ENCODE peak calls at places on chromosomes 3 and 15, in four cellular contexts. G, T, K and E are unnamed samples.

GRCh38 chr15:75861750-75862402 is 18.6 kb downstream of the UBE2Q2 start:
- DNase-seq in G (no peak), T (peak), K (no peak), E (no peak)

GRCh38 chr15:69593981-69594966 is 141.7 kb downstream of the RPLP1 start:
- DNase-seq in G (peak), T (peak), K (no peak), E (peak)

GRCh38 chr3:171979081-171979480 is 60.3 kb upstream of the FNDC3B start:
- DNase-seq in G (no peak), T (no peak), K (no peak), E (no peak)

GRCh38 chr3:178454714-178455113 is 81.5 kb upstream of the KCNMB2 start:
- DNase-seq in G (peak), T (peak), K (no peak), E (peak)

GRCh38 chr15:77575203-77575934 is 57.3 kb downstream of the LINGO1 start:
- DNase-seq in G (no peak), T (no peak), K (no peak), E (no peak)

GRCh38 chr15:79779739-79780138 is 117.1 kb downstream of the MTHFS start:
- DNase-seq in G (no peak), T (no peak), K (no peak), E (no peak)

GRCh38 chr3:133038731-133039398 is 674 bp downstream of the TMEM108 start:
- DNase-seq in G (no peak), T (peak), K (no peak), E (peak)

GRCh38 chr3:112104774-112105173 is 18.6 kb downstream of the C3orf52 start:
- DNase-seq in G (no peak), T (no peak), K (no peak), E (no peak)

GRCh38 chr3:143429628-143430514 is 310.3 kb downstream of the CHST2 start:
- DNase-seq in G (no peak), T (no peak), K (no peak), E (no peak)

GRCh38 chr15:76245072-76245610 is 66.1 kb downstream of the ETFA start:
- DNase-seq in G (no peak), T (no peak), K (no peak), E (no peak)

GRCh38 chr3:8529738-8530525 is 28.3 kb downstream of the LMCD1 start:
- DNase-seq in G (no peak), T (no peak), K (no peak), E (no peak)

GRCh38 chr3:146636881-146637280 is 31.7 kb upstream of the PLSCR5 start:
- DNase-seq in G (no peak), T (no peak), K (no peak), E (no peak)
- TF ChIP-seq CTCF in G (no peak), T (no peak), K (no peak), E (no peak)

GRCh38 chr15:28019594-28020320 is 79.4 kb downstream of the OCA2 start:
- DNase-seq in G (no peak), T (no peak), K (no peak), E (no peak)

GRCh38 chr15:28015855-28016254 is 83.3 kb downstream of the OCA2 start:
- DNase-seq in G (no peak), T (no peak), K (no peak), E (no peak)

GRCh38 chr15:28017423-28017924 is 81.6 kb downstream of the OCA2 start:
- DNase-seq in G (no peak), T (no peak), K (no peak), E (no peak)

GRCh38 chr15:28020644-28021043 is 78.5 kb downstream of the OCA2 start:
- DNase-seq in G (no peak), T (no peak), K (no peak), E (peak)

GRCh38 chr15:28018291-28019044 is 80.6 kb downstream of the OCA2 start:
- DNase-seq in G (no peak), T (no peak), K (no peak), E (no peak)
- H3K4me3 ChIP-seq in G (no peak), T (no peak), K (no peak), E (no peak)

GRCh38 chr3:40181182-40181581 is 128.3 kb upstream of the EIF1B start:
- DNase-seq in G (no peak), T (no peak), K (no peak), E (no peak)
- TF ChIP-seq CTCF in G (no peak), T (peak), K (no peak), E (peak)

DNA sequence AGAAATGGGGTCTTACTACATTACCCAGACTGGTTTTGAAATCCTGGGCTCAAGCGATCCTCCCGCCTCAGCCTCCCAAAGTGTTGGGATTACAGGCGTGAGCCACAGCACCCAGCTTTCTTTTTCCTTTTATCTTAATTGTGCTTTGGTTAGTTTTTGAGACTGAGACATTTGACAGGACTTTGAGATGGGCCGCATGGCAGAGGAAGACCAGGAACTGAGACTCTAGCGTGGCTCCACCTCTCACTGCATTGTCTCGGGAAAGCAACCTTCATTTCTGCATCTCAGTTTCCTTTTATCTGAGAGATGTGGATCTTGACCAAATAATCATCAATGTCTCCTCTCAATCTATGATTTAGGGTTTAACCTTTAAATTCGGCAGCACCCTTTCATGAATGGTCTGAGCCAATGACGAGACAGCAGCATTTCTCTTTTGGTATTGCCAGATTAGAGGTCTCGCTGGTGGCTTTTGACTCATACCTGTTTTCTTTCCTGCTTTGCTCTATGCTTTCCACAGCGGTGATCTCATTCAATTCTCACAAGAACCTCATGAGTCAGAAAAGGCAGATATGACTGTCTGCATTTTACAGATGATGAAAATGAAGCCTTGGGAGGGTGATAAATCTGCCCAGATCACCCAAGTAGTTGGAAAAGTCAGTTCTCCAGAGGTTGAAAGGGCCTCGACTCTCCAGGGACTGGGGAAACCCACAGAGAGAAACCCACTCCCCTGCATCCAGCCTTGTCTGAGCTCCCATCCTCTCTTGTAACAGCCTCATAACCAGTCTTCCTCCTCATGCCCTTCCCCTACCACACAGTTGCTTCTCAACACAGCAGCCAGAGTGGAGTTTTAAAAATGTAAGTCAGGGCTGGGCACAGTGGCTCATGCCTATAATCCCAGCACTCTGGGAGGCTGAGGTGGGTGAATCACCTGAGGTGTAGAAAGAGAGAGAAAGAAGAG is 84.8 kb upstream of the FOXB1 start:
- DNase-seq in G (no peak), T (peak), K (no peak), E (peak)
- H3K4me3 ChIP-seq in G (no peak), T (no peak), K (no peak), E (no peak)